ENCODE peak calls at places on chromosomes 5 and 9, in five cellular contexts. P is uterus, Y is right atrium auricular region, O is mammary epithelial cell, S is esophagus squamous epithelium. K is an unnamed sample.

GRCh38 chr5:72141440-72142271 is 34.4 kb downstream of the MAP1B start:
- DNase-seq in P (peak; percentile 57), Y (no peak), O (peak; percentile 14), S (no peak), K (no peak)

GRCh38 chr9:95277509-95277908 is 40.0 kb downstream of the FANCC start:
- DNase-seq in P (no peak), Y (no peak), O (no peak), S (no peak), K (no peak)

GRCh38 chr5:142506046-142506445 is 179.8 kb downstream of the FGF1 start:
- DNase-seq in P (no peak), Y (no peak), O (peak; percentile 64), S (no peak), K (no peak)

GRCh38 chr5:173187054-173187743 is 42.9 kb downstream of the BNIP1 start:
- DNase-seq in P (no peak), Y (no peak), O (no peak), S (no peak), K (no peak)

GRCh38 chr9:115241641-115242040 is 123.7 kb upstream of the TNC start:
- DNase-seq in P (no peak), Y (no peak), O (no peak), S (no peak), K (no peak)

GRCh38 chr5:154240595-154240994 is 50.1 kb downstream of the GALNT10 start:
- DNase-seq in P (no peak), Y (no peak), O (no peak), S (no peak), K (no peak)

GRCh38 chr5:87298687-87299362 is 31.1 kb downstream of the RASA1 start:
- DNase-seq in P (no peak), Y (no peak), O (no peak), S (no peak), K (no peak)

GRCh38 chr5:132751444-132751843 is 4.2 kb downstream of the CCNI2 start:
- DNase-seq in P (peak; percentile 74), Y (peak; percentile 89), O (peak; percentile 33), S (no peak), K (no peak)

GRCh38 chr5:134541736-134542376 is 16.4 kb downstream of the JADE2 start:
- DNase-seq in P (no peak), Y (no peak), O (no peak), S (no peak), K (peak; percentile 47)

GRCh38 chr9:122261469-122261881 is 3.2 kb downstream of the RBM18 start:
- DNase-seq in P (peak; percentile 79), Y (peak; percentile 76), O (peak; percentile 58), S (no peak), K (peak; percentile 75)

GRCh38 chr5:80809451-80809850 is 150.7 kb upstream of the RASGRF2 start:
- DNase-seq in P (no peak), Y (no peak), O (no peak), S (no peak), K (no peak)

GRCh38 chr9:20873240-20873860 is 158.1 kb downstream of the HACD4 start:
- DNase-seq in P (no peak), Y (no peak), O (no peak), S (no peak), K (no peak)

GRCh38 chr5:59356813-59357381 is 536.6 kb downstream of the PDE4D start:
- DNase-seq in P (no peak), Y (peak; percentile 73), O (no peak), S (no peak), K (peak; percentile 35)

GRCh38 chr5:7871560-7872113 is 2.7 kb downstream of the MTRR start:
- DNase-seq in P (no peak), Y (no peak), O (no peak), S (no peak), K (no peak)

GRCh38 chr5:157558681-157559080 is 16.9 kb downstream of the ADAM19 start:
- DNase-seq in P (no peak), Y (no peak), O (no peak), S (no peak), K (no peak)

GRCh38 chr5:98540056-98540455 is 233.4 kb upstream of the RGMB start:
- DNase-seq in P (no peak), Y (no peak), O (no peak), S (no peak), K (no peak)

GRCh38 chr5:159510282-159510681 is 180.0 kb upstream of the IL12B start:
- DNase-seq in P (peak; percentile 24), Y (peak; percentile 76), O (no peak), S (no peak), K (peak; percentile 41)
- TF ChIP-seq CTCF in P (no peak), Y (no peak), O (no peak), S (no peak), K (no peak)

GRCh38 chr5:141427783-141428426 is 2.4 kb upstream of the PCDHGA12 start:
- DNase-seq in P (no peak), Y (no peak), O (no peak), S (no peak), K (no peak)

GRCh38 chr5:141434006-141434405 is 3.7 kb downstream of the PCDHGA12 start:
- DNase-seq in P (no peak), Y (no peak), O (no peak), S (no peak), K (no peak)

GRCh38 chr5:141430332-141431113 is at the start of gene PCDHGA12:
- DNase-seq in P (peak; percentile 44), Y (peak; percentile 73), O (peak; percentile 82), S (no peak), K (no peak)

GRCh38 chr5:141437208-141437607 is 6.9 kb downstream of the PCDHGA12 start:
- DNase-seq in P (no peak), Y (no peak), O (no peak), S (no peak), K (no peak)

GRCh38 chr5:141431286-141431685 is 979 bp downstream of the PCDHGA12 start:
- DNase-seq in P (no peak), Y (no peak), O (no peak), S (no peak), K (no peak)
- H3K9me3 ChIP-seq in P (no peaks in the 10 kb centered on the region), Y (peaks cover 90% of the 10 kb centered on the region), O (peaks cover 39% of the 10 kb centered on the region), S (peaks cover 82% of the 10 kb centered on the region), K (peaks cover 53% of the 10 kb centered on the region)

GRCh38 chr9:120713257-120714087 is 798 bp downstream of the MEGF9 start:
- DNase-seq in P (peak; percentile 25), Y (no peak), O (peak; percentile 17), S (no peak), K (no peak)

GRCh38 chr9:120715331-120715924 is 1.2 kb upstream of the MEGF9 start:
- DNase-seq in P (peak; percentile 58), Y (peak; percentile 76), O (no peak), S (no peak), K (no peak)

GRCh38 chr9:120714846-120715231 is 569 bp upstream of the MEGF9 start:
- DNase-seq in P (no peak), Y (no peak), O (no peak), S (no peak), K (no peak)

GRCh38 chr9:120712539-120713031 is 1.7 kb downstream of the MEGF9 start:
- DNase-seq in P (no peak), Y (no peak), O (no peak), S (no peak), K (no peak)

DNA sequence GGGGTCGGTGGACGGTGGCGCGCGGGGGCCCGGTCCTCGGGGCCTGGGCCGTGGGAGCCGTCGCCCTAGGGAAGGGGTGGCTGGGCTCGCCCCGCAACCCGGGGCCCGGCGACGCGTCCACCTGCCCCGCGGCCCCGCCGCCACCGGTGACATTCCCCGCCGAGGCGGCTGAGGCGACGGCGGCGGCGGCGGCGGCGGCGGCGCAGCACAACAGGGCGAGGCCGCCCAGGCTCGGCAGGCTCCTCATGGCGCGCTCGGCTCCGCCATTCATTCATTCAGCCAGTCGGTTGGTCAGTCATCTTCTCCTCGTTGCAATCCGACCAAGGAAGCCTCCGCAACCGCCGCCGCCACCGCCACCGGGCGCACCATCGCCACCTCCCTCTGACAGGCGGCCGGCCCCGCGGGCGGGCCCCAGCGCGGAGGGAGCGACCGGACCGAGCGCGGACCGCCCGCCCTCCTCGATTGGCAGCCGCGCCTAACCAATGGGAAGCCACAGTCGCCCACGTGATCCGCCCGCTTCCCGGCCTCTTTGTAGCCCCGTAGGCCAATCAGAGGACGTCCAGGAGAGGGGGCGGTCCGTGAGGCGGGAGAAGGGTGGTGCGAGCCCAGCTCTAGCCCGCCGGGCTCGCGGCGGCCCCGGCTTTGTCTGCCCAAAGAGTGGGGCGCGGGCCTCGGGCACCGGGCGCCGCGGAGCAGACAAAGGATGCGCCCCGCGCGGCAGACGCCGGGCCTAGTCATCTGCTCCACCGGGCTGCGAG is at the start of gene MEGF9:
- DNase-seq in P (peak; percentile 98), Y (peak; percentile 99), O (peak; percentile 97), S (peak; percentile 84), K (peak; percentile 98)
- TF ChIP-seq CTCF in P (peak; percentile 11), Y (no peak), O (no peak), S (no peak), K (no peak)

GRCh38 chr5:43120720-43121564 is at the start of gene ZNF131:
- DNase-seq in P (peak; percentile 95), Y (peak; percentile 97), O (peak; percentile 96), S (peak; percentile 87), K (peak; percentile 95)
- H3K9me3 ChIP-seq in P (no peaks in the 10 kb centered on the region), Y (no peaks in the 10 kb centered on the region), O (no peaks in the 10 kb centered on the region), S (no peaks in the 10 kb centered on the region), K (no peaks in the 10 kb centered on the region)

GRCh38 chr9:93621922-93622321 is 45.5 kb downstream of the PHF2 start:
- DNase-seq in P (no peak), Y (peak; percentile 34), O (no peak), S (no peak), K (peak; percentile 25)

GRCh38 chr9:93624431-93624834 is 48.0 kb downstream of the PHF2 start:
- DNase-seq in P (no peak), Y (no peak), O (no peak), S (no peak), K (no peak)

GRCh38 chr9:93620881-93621820 is 44.8 kb downstream of the PHF2 start:
- DNase-seq in P (no peak), Y (peak; percentile 50), O (no peak), S (no peak), K (peak; percentile 29)

GRCh38 chr9:93623736-93624135 is 47.4 kb downstream of the PHF2 start:
- DNase-seq in P (no peak), Y (peak; percentile 30), O (no peak), S (no peak), K (no peak)

DNA sequence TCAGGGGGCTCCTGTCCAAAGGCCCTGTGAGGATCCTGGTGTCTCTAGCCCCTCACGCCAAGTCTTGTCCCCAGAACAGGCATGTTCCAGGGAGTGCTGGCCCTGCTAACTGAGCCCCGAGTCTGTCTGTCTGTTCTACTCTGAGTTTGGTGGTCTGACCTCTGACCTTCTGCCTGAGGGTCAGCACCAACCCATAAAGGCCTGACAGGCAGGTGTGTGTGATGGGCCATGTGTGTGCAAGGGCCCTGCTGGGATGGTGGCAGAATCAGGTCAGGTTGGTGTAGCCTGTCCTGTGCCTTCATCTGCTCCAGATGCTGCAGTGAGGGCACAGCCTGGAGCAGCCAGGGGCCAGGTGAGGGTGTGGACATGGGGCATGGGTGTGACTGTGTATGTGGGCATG is 46.3 kb downstream of the PHF2 start:
- DNase-seq in P (no peak), Y (peak; percentile 32), O (no peak), S (no peak), K (no peak)
- TF ChIP-seq CTCF in P (no peak), Y (no peak), O (no peak), S (no peak), K (no peak)

GRCh38 chr5:78527054-78527884 is 121.3 kb downstream of the LHFPL2 start:
- DNase-seq in P (peak; percentile 83), Y (peak; percentile 95), O (peak; percentile 89), S (no peak), K (peak; percentile 61)
- H3K9me3 ChIP-seq in P (no peaks in the 10 kb centered on the region), Y (no peaks in the 10 kb centered on the region), O (no peaks in the 10 kb centered on the region), S (no peaks in the 10 kb centered on the region), K (no peaks in the 10 kb centered on the region)